ENCODE peak calls at places on chromosomes 2 and 18, in eight cellular contexts. W, P, U, H, E, D, M and L are unnamed samples.

GRCh38 chr2:42835577-42836371 is 43.4 kb upstream of the HAAO start:
- DNase-seq in W (peak; percentile 22), P (peak; percentile 98), U (peak; percentile 76), H (peak; percentile 15), E (no peak), D (peak; percentile 45), M (peak; percentile 61), L (peak; percentile 73)

GRCh38 chr2:125796784-125797183 is 859.2 kb upstream of the GYPC start:
- DNase-seq in W (no peak), P (no peak), U (no peak), H (no peak), E (no peak), D (no peak), M (no peak), L (no peak)

GRCh38 chr2:181189932-181190331 is 209.5 kb downstream of the UBE2E3 start:
- DNase-seq in W (no peak), P (no peak), U (no peak), H (no peak), E (no peak), D (no peak), M (no peak), L (no peak)

GRCh38 chr2:226446406-226447001 is 353.1 kb downstream of the IRS1 start:
- DNase-seq in W (no peak), P (peak; percentile 88), U (no peak), H (no peak), E (no peak), D (no peak), M (no peak), L (no peak)

GRCh38 chr2:118224144-118224887 is 136.0 kb downstream of the INSIG2 start:
- DNase-seq in W (peak; percentile 45), P (no peak), U (no peak), H (peak; percentile 33), E (no peak), D (no peak), M (no peak), L (no peak)

GRCh38 chr2:229586746-229587705 is 127.3 kb downstream of the DNER start:
- DNase-seq in W (peak; percentile 80), P (peak; percentile 60), U (peak; percentile 47), H (peak; percentile 23), E (peak; percentile 70), D (peak; percentile 73), M (peak; percentile 60), L (peak; percentile 53)

GRCh38 chr2:54455584-54456525 is at the start of gene SPTBN1:
- DNase-seq in W (peak; percentile 93), P (peak; percentile 90), U (peak; percentile 74), H (peak; percentile 29), E (peak; percentile 70), D (peak; percentile 95), M (peak; percentile 87), L (peak; percentile 80)

GRCh38 chr2:72924353-72925240 is 7.3 kb downstream of the EMX1 start:
- DNase-seq in W (no peak), P (no peak), U (no peak), H (peak; percentile 1), E (no peak), D (no peak), M (no peak), L (peak; percentile 10)

GRCh38 chr2:86563650-86564061 is 413 bp upstream of the CHMP3 start:
- DNase-seq in W (no peak), P (no peak), U (no peak), H (no peak), E (no peak), D (no peak), M (no peak), L (no peak)

GRCh38 chr18:8049147-8049546 is 482.0 kb downstream of the PTPRM start:
- DNase-seq in W (no peak), P (peak; percentile 29), U (no peak), H (no peak), E (no peak), D (no peak), M (no peak), L (no peak)

GRCh38 chr2:101418704-101419663 is 31.7 kb upstream of the CREG2 start:
- DNase-seq in W (no peak), P (peak; percentile 74), U (peak; percentile 31), H (peak; percentile 67), E (no peak), D (peak; percentile 68), M (peak; percentile 71), L (peak; percentile 17)

GRCh38 chr2:3627500-3628100 is 30.4 kb upstream of the ALLC start:
- DNase-seq in W (no peak), P (no peak), U (no peak), H (no peak), E (no peak), D (no peak), M (no peak), L (no peak)

GRCh38 chr2:85541753-85542457 is 2.9 kb downstream of the MAT2A start:
- DNase-seq in W (no peak), P (no peak), U (no peak), H (no peak), E (no peak), D (no peak), M (no peak), L (no peak)
- H3K4me3 ChIP-seq in W (peak overlapping the region; percentile 99), P (peak overlapping the region; percentile 10), U (peak overlapping the region; percentile 95), H (peak overlapping the region; percentile 93), E (peak overlapping the region; percentile 5), D (peak overlapping the region; percentile 82), M (peak overlapping the region; percentile 96), L (peak overlapping the region; percentile 90)

DNA sequence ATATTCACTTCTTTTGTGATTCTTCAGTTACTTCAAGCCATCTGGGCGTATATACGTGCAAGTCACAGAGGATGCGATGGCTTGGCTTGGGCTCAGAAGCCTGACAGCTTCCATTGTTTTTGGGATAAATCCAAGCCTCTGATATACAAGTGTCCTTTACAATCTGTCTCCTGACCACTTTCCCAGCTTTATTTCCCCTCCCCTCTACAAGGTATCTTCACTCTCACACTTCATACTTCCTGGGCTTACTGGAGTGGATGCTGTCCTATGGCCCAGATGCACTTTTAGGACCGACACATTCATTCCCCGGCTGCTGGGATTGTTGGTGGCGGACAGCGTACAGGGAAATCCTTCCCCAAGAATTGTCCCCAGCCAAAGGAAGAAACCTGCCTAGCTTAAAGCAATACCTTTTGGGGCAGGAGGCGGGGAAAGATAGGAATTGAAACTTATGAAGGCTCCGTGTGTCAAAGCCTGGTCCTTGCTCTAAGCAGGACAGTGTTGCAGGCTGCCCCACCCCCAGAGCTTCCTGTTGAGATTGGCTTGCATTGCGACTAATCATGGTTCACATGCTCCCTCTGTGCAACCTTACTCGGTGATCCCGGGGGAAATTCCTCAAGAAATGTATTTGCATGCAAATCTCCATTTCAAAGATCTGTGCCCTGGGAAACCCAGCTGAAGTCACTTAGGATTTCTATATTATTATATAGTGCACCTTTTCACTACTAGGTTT is 802.9 kb upstream of the ID2 start:
- DNase-seq in W (no peak), P (peak; percentile 5), U (no peak), H (no peak), E (peak; percentile 66), D (no peak), M (no peak), L (no peak)
- TF ChIP-seq POLR2A in W (no peak), P (no peak), U (no peak), H (no peak), E (peak; percentile 76), D (no peak), M (no peak), L (no peak)

GRCh38 chr18:76487782-76488181 is 7.3 kb downstream of the ZNF516 start:
- DNase-seq in W (no peak), P (no peak), U (no peak), H (no peak), E (no peak), D (no peak), M (no peak), L (no peak)
- H3K4me3 ChIP-seq in W (no peak overlapping the region), P (no peak overlapping the region), U (no peak overlapping the region), H (no peak overlapping the region), E (no peak overlapping the region), D (no peak overlapping the region), M (no peak overlapping the region), L (no peak overlapping the region)

GRCh38 chr2:200811336-200812121 is at the start of gene BZW1:
- DNase-seq in W (peak; percentile 98), P (peak; percentile 96), U (peak; percentile 92), H (peak; percentile 94), E (peak; percentile 90), D (peak; percentile 98), M (peak; percentile 95), L (peak; percentile 95)
- TF ChIP-seq POLR2A in W (peak; percentile 98), P (peak; percentile 98), U (peak; percentile 83), H (peak; percentile 97), E (peak; percentile 97), D (peak; percentile 91), M (peak; percentile 96), L (peak; percentile 95)

GRCh38 chr2:32284321-32284720 is 6.6 kb downstream of the YIPF4 start:
- DNase-seq in W (no peak), P (peak; percentile 68), U (no peak), H (no peak), E (no peak), D (no peak), M (no peak), L (no peak)
- H3K4me3 ChIP-seq in W (no peak overlapping the region), P (no peak overlapping the region), U (no peak overlapping the region), H (no peak overlapping the region), E (no peak overlapping the region), D (no peak overlapping the region), M (no peak overlapping the region), L (no peak overlapping the region)

GRCh38 chr2:158602027-158602426 is 145.3 kb downstream of the PKP4 start:
- DNase-seq in W (no peak), P (no peak), U (no peak), H (no peak), E (no peak), D (no peak), M (no peak), L (no peak)
- TF ChIP-seq POLR2A in W (no peak), P (no peak), U (no peak), H (no peak), E (no peak), D (no peak), M (no peak), L (no peak)

GRCh38 chr18:22467760-22468553 is 50.2 kb upstream of the CTAGE1 start:
- DNase-seq in W (no peak), P (peak; percentile 100), U (no peak), H (no peak), E (no peak), D (no peak), M (no peak), L (no peak)

GRCh38 chr18:22466608-22467390 is 49.1 kb upstream of the CTAGE1 start:
- DNase-seq in W (no peak), P (peak; percentile 89), U (no peak), H (no peak), E (no peak), D (peak; percentile 38), M (peak; percentile 58), L (no peak)

GRCh38 chr18:22468554-22468891 is 50.8 kb upstream of the CTAGE1 start:
- DNase-seq in W (no peak), P (no peak), U (no peak), H (no peak), E (no peak), D (no peak), M (no peak), L (no peak)

GRCh38 chr18:22463076-22463475 is 45.4 kb upstream of the CTAGE1 start:
- DNase-seq in W (no peak), P (no peak), U (no peak), H (no peak), E (no peak), D (no peak), M (no peak), L (no peak)

GRCh38 chr18:22465859-22466602 is 48.3 kb upstream of the CTAGE1 start:
- DNase-seq in W (no peak), P (peak; percentile 98), U (no peak), H (no peak), E (no peak), D (peak; percentile 71), M (peak; percentile 70), L (no peak)
- H3K4me3 ChIP-seq in W (no peak overlapping the region), P (no peak overlapping the region), U (no peak overlapping the region), H (no peak overlapping the region), E (no peak overlapping the region), D (no peak overlapping the region), M (no peak overlapping the region), L (no peak overlapping the region)

GRCh38 chr2:237603718-237604362 is 13.3 kb upstream of the RAB17 start:
- DNase-seq in W (peak; percentile 71), P (peak; percentile 80), U (peak; percentile 36), H (peak; percentile 69), E (no peak), D (peak; percentile 54), M (peak; percentile 40), L (no peak)
- TF ChIP-seq POLR2A in W (peak; percentile 49), P (no peak), U (no peak), H (no peak), E (no peak), D (no peak), M (no peak), L (no peak)